ENCODE peak calls at places on chromosome 19, in five cellular contexts. H, W, U, P and J are unnamed samples.

GRCh38 chr19:18416778-18417249 is 2.4 kb upstream of the SSBP4 start:
- DNase-seq in H (peak; percentile 93), W (peak; percentile 93), U (no peak), P (peak; percentile 94), J (peak; percentile 93)

GRCh38 chr19:49983645-49984229 is 22.8 kb upstream of the SIGLEC11 start:
- DNase-seq in H (peak; percentile 48), W (peak; percentile 54), U (no peak), P (peak; percentile 32), J (peak; percentile 28)

GRCh38 chr19:35905178-35905727 is 2.8 kb downstream of the TYROBP start:
- DNase-seq in H (no peak), W (no peak), U (no peak), P (no peak), J (no peak)

GRCh38 chr19:34428549-34429285 is 536 bp downstream of the UBA2 start:
- DNase-seq in H (no peak), W (peak; percentile 51), U (no peak), P (peak; percentile 23), J (peak; percentile 10)

GRCh38 chr19:6887326-6887725 is at the start of gene ADGRE1:
- DNase-seq in H (no peak), W (no peak), U (no peak), P (no peak), J (no peak)

GRCh38 chr19:3712663-3713531 is 4.7 kb downstream of the TJP3 start:
- DNase-seq in H (no peak), W (no peak), U (no peak), P (no peak), J (no peak)

GRCh38 chr19:52398091-52398461 is 427 bp downstream of the ZNF528 start:
- DNase-seq in H (no peak), W (no peak), U (no peak), P (no peak), J (no peak)

GRCh38 chr19:35845215-35846037 is 6.9 kb downstream of the NPHS1 start:
- DNase-seq in H (no peak), W (no peak), U (no peak), P (no peak), J (no peak)

GRCh38 chr19:42124386-42124901 is 7.8 kb downstream of the POU2F2 start:
- DNase-seq in H (no peak), W (no peak), U (no peak), P (no peak), J (no peak)
- H3K36me3 ChIP-seq in H (no peaks in the 10 kb centered on the region), W (no peaks in the 10 kb centered on the region), U (no peaks in the 10 kb centered on the region), P (no peaks in the 10 kb centered on the region), J (no peaks in the 10 kb centered on the region)

GRCh38 chr19:15279326-15279904 is 47.2 kb upstream of the EPHX3 start:
- DNase-seq in H (no peak), W (no peak), U (no peak), P (no peak), J (no peak)

GRCh38 chr19:15280048-15280725 is 47.9 kb upstream of the EPHX3 start:
- DNase-seq in H (no peak), W (no peak), U (no peak), P (peak; percentile 69), J (no peak)

GRCh38 chr19:15274477-15274876 is 42.2 kb upstream of the EPHX3 start:
- DNase-seq in H (no peak), W (no peak), U (no peak), P (no peak), J (no peak)

GRCh38 chr19:15280915-15281683 is 48.9 kb upstream of the EPHX3 start:
- DNase-seq in H (peak; percentile 74), W (peak; percentile 86), U (no peak), P (peak; percentile 91), J (peak; percentile 91)

GRCh38 chr19:15276620-15277019 is 44.4 kb upstream of the EPHX3 start:
- DNase-seq in H (no peak), W (no peak), U (no peak), P (no peak), J (no peak)
- H3K4me1 ChIP-seq in H (peaks cover 39% of the 10 kb centered on the region), W (peaks cover 82% of the 10 kb centered on the region), U (peaks cover 90% of the 10 kb centered on the region), P (peaks cover 100% of the 10 kb centered on the region), J (peaks cover 96% of the 10 kb centered on the region)

GRCh38 chr19:57465680-57466381 is 8.9 kb upstream of the VN1R1 start:
- DNase-seq in H (no peak), W (no peak), U (no peak), P (no peak), J (no peak)
- TF ChIP-seq CTCF in H (no peak), W (no peak), U (no peak), P (peak; percentile 61), J (peak; percentile 49)

DNA sequence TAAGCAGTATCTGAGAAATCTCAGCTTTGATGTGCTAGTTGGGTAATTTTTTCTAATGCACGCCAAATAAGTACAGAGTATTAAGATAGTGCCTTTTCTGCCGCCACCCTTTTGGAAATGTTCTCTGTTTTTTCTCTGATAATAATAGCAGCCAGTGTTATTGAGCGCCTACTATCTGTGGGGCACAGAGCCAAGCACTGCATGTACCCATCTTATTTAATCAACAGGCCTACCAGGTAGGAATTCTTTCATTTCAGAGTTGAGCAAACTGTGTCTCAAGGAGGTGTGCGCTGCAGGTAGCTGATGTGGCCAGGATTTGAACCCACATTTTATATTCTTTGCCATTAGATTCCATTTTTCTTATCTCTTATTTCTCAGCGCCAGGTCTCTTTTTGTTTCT is 1.4 kb downstream of the EPN1 start:
- DNase-seq in H (no peak), W (no peak), U (no peak), P (no peak), J (peak; percentile 57)
- H3K36me3 ChIP-seq in H (no peaks in the 10 kb centered on the region), W (peaks cover 26% of the 10 kb centered on the region), U (peaks cover 31% of the 10 kb centered on the region), P (peaks cover 49% of the 10 kb centered on the region), J (peaks cover 48% of the 10 kb centered on the region)

DNA sequence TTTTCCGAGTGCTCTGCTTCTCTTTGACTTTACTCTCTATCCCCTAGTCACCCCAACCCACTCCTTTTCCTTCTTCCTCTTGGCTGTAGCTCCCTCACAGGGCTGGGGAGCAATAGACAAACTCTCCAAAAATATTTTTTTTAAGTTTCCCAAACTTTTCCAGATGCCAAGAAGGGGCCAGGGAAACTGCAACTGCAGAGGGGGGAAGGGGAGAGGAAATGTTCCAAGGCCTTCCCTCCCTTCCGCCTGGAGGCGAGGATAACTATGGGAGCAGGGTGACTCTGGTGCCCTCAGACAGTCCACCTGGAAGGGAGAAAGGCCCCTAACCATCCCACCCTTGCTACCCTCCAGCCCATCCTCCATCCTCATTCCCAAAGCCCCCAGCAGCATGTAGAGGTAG is 49.4 kb downstream of the LYL1 start:
- DNase-seq in H (no peak), W (no peak), U (no peak), P (no peak), J (no peak)
- H3K4me1 ChIP-seq in H (peaks cover 68% of the 10 kb centered on the region), W (peaks cover 89% of the 10 kb centered on the region), U (peaks cover 92% of the 10 kb centered on the region), P (peaks cover 93% of the 10 kb centered on the region), J (peaks cover 89% of the 10 kb centered on the region)

GRCh38 chr19:30266687-30267086 is 105.5 kb upstream of the ZNF536 start:
- DNase-seq in H (no peak), W (no peak), U (no peak), P (no peak), J (no peak)

GRCh38 chr19:30268601-30269000 is 103.6 kb upstream of the ZNF536 start:
- DNase-seq in H (no peak), W (no peak), U (no peak), P (no peak), J (no peak)

GRCh38 chr19:30272554-30272953 is 99.6 kb upstream of the ZNF536 start:
- DNase-seq in H (no peak), W (no peak), U (no peak), P (no peak), J (no peak)

GRCh38 chr19:30267332-30267731 is 104.9 kb upstream of the ZNF536 start:
- DNase-seq in H (no peak), W (no peak), U (no peak), P (no peak), J (no peak)

GRCh38 chr19:30269638-30270037 is 102.5 kb upstream of the ZNF536 start:
- DNase-seq in H (no peak), W (no peak), U (no peak), P (no peak), J (no peak)
- TF ChIP-seq CTCF in H (no peak), W (no peak), U (no peak), P (no peak), J (no peak)

GRCh38 chr19:11949201-11949600 is 15.6 kb upstream of the ZNF763 start:
- DNase-seq in H (no peak), W (no peak), U (no peak), P (no peak), J (no peak)
- H3K36me3 ChIP-seq in H (no peaks in the 10 kb centered on the region), W (peaks cover 76% of the 10 kb centered on the region), U (peaks cover 54% of the 10 kb centered on the region), P (peaks cover 88% of the 10 kb centered on the region), J (peaks cover 60% of the 10 kb centered on the region)

GRCh38 chr19:44795398-44795987 is 13.4 kb upstream of the BCAM start:
- DNase-seq in H (no peak), W (no peak), U (no peak), P (no peak), J (no peak)

GRCh38 chr19:44800461-44800860 is 8.4 kb upstream of the BCAM start:
- DNase-seq in H (peak; percentile 86), W (peak; percentile 77), U (peak; percentile 41), P (peak; percentile 83), J (peak; percentile 88)

GRCh38 chr19:44799627-44800257 is 9.2 kb upstream of the BCAM start:
- DNase-seq in H (no peak), W (no peak), U (no peak), P (no peak), J (no peak)

GRCh38 chr19:44794610-44795009 is 14.3 kb upstream of the BCAM start:
- DNase-seq in H (no peak), W (no peak), U (no peak), P (no peak), J (no peak)

GRCh38 chr19:44796701-44797115 is 12.2 kb upstream of the BCAM start:
- DNase-seq in H (no peak), W (no peak), U (no peak), P (peak; percentile 66), J (peak; percentile 71)
- H3K4me1 ChIP-seq in H (peaks cover 4% of the 10 kb centered on the region), W (no peaks in the 10 kb centered on the region), U (peaks cover 9% of the 10 kb centered on the region), P (peaks cover 21% of the 10 kb centered on the region), J (peaks cover 15% of the 10 kb centered on the region)